ENCODE peak calls at places on chromosomes 11 and 22, in six cellular contexts. E, B, U, X, N and K are unnamed samples.

GRCh38 chr11:79794484-79795393 is 353.9 kb upstream of the TENM4 start:
- DNase-seq in N (no peak), E (no peak), U (no peak), B (no peak), X (no peak), K (no peak)

GRCh38 chr22:28710889-28711285 is 30.7 kb downstream of the CHEK2 start:
- DNase-seq in X (no peak), B (peak), U (peak), N (no peak), E (no peak), K (no peak)

GRCh38 chr11:102220728-102221467 is 96.4 kb upstream of the BIRC3 start:
- DNase-seq in N (no peak), U (no peak), B (peak), E (no peak), X (no peak), K (no peak)

GRCh38 chr11:111922803-111923202 is 4.1 kb downstream of the C11orf52 start:
- DNase-seq in U (peak), B (peak), E (no peak), N (no peak), X (no peak), K (no peak)

GRCh38 chr11:123209591-123209990 is 14.5 kb upstream of the CLMP start:
- DNase-seq in U (no peak), E (no peak), N (no peak), B (no peak), X (no peak), K (no peak)

GRCh38 chr22:32202539-32203180 is 2.2 kb downstream of the RFPL2 start:
- DNase-seq in B (peak), N (peak), X (no peak), E (peak), U (peak), K (peak)

GRCh38 chr11:47004595-47005033 is 68.1 kb downstream of the CSTPP1 start:
- DNase-seq in N (peak), E (peak), B (peak), U (peak), X (peak), K (peak)

GRCh38 chr11:199782-200181 is 6.9 kb downstream of the SCGB1C1 start:
- DNase-seq in N (no peak), U (no peak), X (no peak), E (peak), B (no peak), K (no peak)

GRCh38 chr11:130313383-130314183 is 1.1 kb downstream of the ZBTB44 start:
- DNase-seq in B (peak), N (no peak), E (no peak), X (no peak), U (peak), K (no peak)

GRCh38 chr11:16632295-16633200 is 105.9 kb upstream of the C11orf58 start:
- DNase-seq in B (peak), U (peak), N (peak), X (no peak), E (peak), K (no peak)
- TF ChIP-seq CTCF in B (peak), U (peak), N (peak), X (no peak), E (peak), K (peak)

GRCh38 chr11:134244593-134244992 is 8.6 kb downstream of the THYN1 start:
- DNase-seq in X (no peak), B (peak), E (peak), N (peak), U (peak), K (peak)

GRCh38 chr11:134246100-134246499 is 7.1 kb downstream of the THYN1 start:
- DNase-seq in U (no peak), E (no peak), X (no peak), N (no peak), B (no peak), K (no peak)

GRCh38 chr11:134243913-134244312 is 9.2 kb downstream of the THYN1 start:
- DNase-seq in U (no peak), X (no peak), N (no peak), E (no peak), B (no peak), K (no peak)

GRCh38 chr11:134246678-134247077 is 6.5 kb downstream of the THYN1 start:
- DNase-seq in U (no peak), X (no peak), B (no peak), N (no peak), E (no peak), K (no peak)

DNA sequence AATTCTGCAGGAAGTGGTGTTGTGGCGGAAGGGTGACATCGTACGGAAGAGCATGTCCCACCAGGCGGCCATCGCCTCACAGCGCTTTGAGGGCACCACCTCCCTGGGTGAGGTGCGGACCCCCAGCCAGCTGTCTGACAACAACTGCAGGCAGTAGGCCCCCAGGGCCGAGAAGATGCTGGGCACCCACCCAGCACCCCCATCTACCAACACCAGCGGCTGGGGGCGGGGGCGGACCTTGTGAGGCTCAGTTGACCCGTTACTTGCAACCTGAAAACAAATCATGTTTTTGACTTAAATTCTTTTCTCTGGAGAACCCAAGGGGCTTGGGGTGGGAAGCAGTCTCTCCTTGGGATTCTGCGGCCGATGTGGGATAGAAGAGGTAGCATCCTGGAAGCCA is 7.7 kb downstream of the THYN1 start:
- DNase-seq in E (no peak), N (no peak), X (no peak), B (no peak), U (no peak), K (no peak)
- TF ChIP-seq CTCF in E (no peak), N (no peak), X (no peak), B (no peak), U (no peak), K (no peak)

DNA sequence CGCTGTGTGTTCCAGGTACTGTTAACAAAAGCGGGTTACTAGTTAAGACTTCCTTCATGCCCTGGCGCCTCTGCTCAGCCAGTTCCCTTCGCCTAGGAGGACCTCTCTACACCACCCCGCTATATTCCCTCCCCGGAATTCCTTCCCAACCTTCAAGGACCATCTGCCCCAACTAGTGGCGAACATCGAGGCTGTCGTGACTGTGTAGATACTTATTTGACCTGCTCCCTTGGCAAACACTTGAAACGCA is 450 bp upstream of the BCL2L13 start:
- DNase-seq in B (no peak), U (no peak), X (no peak), N (no peak), E (no peak), K (no peak)
- TF ChIP-seq CTCF in B (peak), U (peak), X (no peak), N (no peak), E (peak), K (no peak)

GRCh38 chr11:78361228-78361627 is 56.4 kb downstream of the GAB2 start:
- DNase-seq in U (no peak), N (no peak), E (no peak), X (no peak), B (no peak), K (no peak)
- TF ChIP-seq CTCF in U (no peak), N (no peak), E (no peak), X (no peak), B (no peak), K (no peak)

GRCh38 chr11:94417386-94417987 is 16.3 kb upstream of the GPR83 start:
- DNase-seq in N (no peak), B (peak), X (no peak), U (peak), E (peak), K (no peak)
- TF ChIP-seq CTCF in N (no peak), B (peak), X (peak), U (peak), E (peak), K (no peak)

GRCh38 chr11:65637794-65638317 is at the start of gene SIPA1:
- DNase-seq in B (peak), X (peak), E (peak), U (peak), N (peak), K (peak)
- TF ChIP-seq CTCF in B (peak), X (peak), E (peak), U (peak), N (peak), K (peak)

GRCh38 chr11:69662021-69662698 is 13.0 kb downstream of the LTO1 start:
- DNase-seq in B (no peak), E (no peak), X (peak), U (peak), N (no peak), K (no peak)
- TF ChIP-seq CTCF in B (no peak), E (peak), X (no peak), U (peak), N (peak), K (peak)